ENCODE peak calls at places on chromosomes 2 and 18, in eight cellular contexts. I, U, V, M, C, X, F and S are unnamed samples.

GRCh38 chr2:8249191-8249590 is 432.7 kb upstream of the ID2 start:
- DNase-seq in X (no peak), F (no peak), U (no peak), V (no peak), C (no peak), I (no peak), M (no peak), S (no peak)

GRCh38 chr18:32383040-32383819 is 87.5 kb downstream of the GAREM1 start:
- DNase-seq in X (peak), V (peak), C (no peak), M (peak), I (peak), F (no peak), U (peak), S (no peak)

GRCh38 chr2:216606551-216607527 is 26.4 kb upstream of the IGFBP2 start:
- DNase-seq in U (no peak), M (no peak), X (no peak), F (no peak), V (no peak), I (no peak), C (peak), S (no peak)

GRCh38 chr2:206160124-206160806 is 570 bp downstream of the EEF1B2 start:
- DNase-seq in C (no peak), M (peak), V (no peak), F (no peak), X (peak), I (no peak), U (peak), S (peak)

GRCh38 chr2:111707700-111708099 is 176.3 kb downstream of the ANAPC1 start:
- DNase-seq in F (no peak), U (no peak), C (no peak), V (no peak), I (no peak), X (no peak), M (no peak), S (no peak)

GRCh38 chr2:140567734-140568133 is 1563.1 kb downstream of the LRP1B start:
- DNase-seq in X (peak), I (no peak), M (peak), C (no peak), V (no peak), U (no peak), F (no peak), S (no peak)

GRCh38 chr18:58977801-58978200 is 113.1 kb downstream of the ZNF532 start:
- DNase-seq in M (no peak), C (no peak), F (no peak), I (no peak), X (no peak), V (no peak), U (no peak), S (no peak)

GRCh38 chr2:181984060-181984459 is 1.6 kb upstream of the PPP1R1C start:
- DNase-seq in V (no peak), I (no peak), U (no peak), F (no peak), X (no peak), M (no peak), C (no peak), S (no peak)

GRCh38 chr2:21754164-21754788 is 630.5 kb downstream of the TDRD15 start:
- DNase-seq in I (no peak), V (no peak), M (no peak), U (peak), X (no peak), C (no peak), F (no peak), S (no peak)

GRCh38 chr18:27771571-27771970 is 405.4 kb downstream of the CDH2 start:
- DNase-seq in V (no peak), M (no peak), C (no peak), X (no peak), U (no peak), I (no peak), F (no peak), S (no peak)

GRCh38 chr2:176104338-176105077 is 2.6 kb upstream of the HOXD11 start:
- DNase-seq in U (no peak), I (peak), X (no peak), C (no peak), V (no peak), F (no peak), M (no peak), S (no peak)

GRCh38 chr2:133740500-133740899 is 172.2 kb upstream of the NCKAP5 start:
- DNase-seq in V (no peak), M (no peak), X (no peak), U (no peak), F (no peak), I (no peak), C (no peak), S (no peak)

GRCh38 chr2:239722760-239723448 is 302.2 kb downstream of the NDUFA10 start:
- DNase-seq in C (no peak), F (no peak), X (no peak), I (no peak), M (no peak), V (no peak), U (no peak), S (no peak)

GRCh38 chr2:231932985-231933915 is 7.1 kb upstream of the NPPC start:
- DNase-seq in V (no peak), M (no peak), X (peak), C (no peak), F (no peak), I (no peak), U (no peak), S (no peak)

GRCh38 chr18:9366126-9366714 is 31.6 kb downstream of the TWSG1 start:
- DNase-seq in I (peak), F (peak), V (no peak), M (peak), C (peak), X (peak), U (peak), S (no peak)

GRCh38 chr2:172480301-172481218 is 53.2 kb downstream of the ITGA6 start:
- DNase-seq in X (no peak), V (no peak), M (peak), I (no peak), F (peak), U (peak), C (no peak), S (no peak)
- TF ChIP-seq CTCF in X (no peak), V (no peak), M (no peak), I (no peak), F (no peak), U (no peak), C (no peak), S (no peak)

GRCh38 chr2:223012291-223012690 is 39.7 kb upstream of the KCNE4 start:
- DNase-seq in I (no peak), X (no peak), M (no peak), V (no peak), U (no peak), C (no peak), F (no peak), S (no peak)

GRCh38 chr2:223008162-223008561 is 43.8 kb upstream of the KCNE4 start:
- DNase-seq in V (no peak), X (no peak), U (no peak), F (no peak), C (no peak), M (peak), I (no peak), S (no peak)

GRCh38 chr2:223008936-223009335 is 43.1 kb upstream of the KCNE4 start:
- DNase-seq in F (no peak), M (no peak), C (no peak), V (no peak), X (no peak), U (no peak), I (no peak), S (no peak)

GRCh38 chr2:223007531-223007930 is 44.5 kb upstream of the KCNE4 start:
- DNase-seq in M (peak), X (peak), V (no peak), I (no peak), U (no peak), F (no peak), C (no peak), S (no peak)

DNA sequence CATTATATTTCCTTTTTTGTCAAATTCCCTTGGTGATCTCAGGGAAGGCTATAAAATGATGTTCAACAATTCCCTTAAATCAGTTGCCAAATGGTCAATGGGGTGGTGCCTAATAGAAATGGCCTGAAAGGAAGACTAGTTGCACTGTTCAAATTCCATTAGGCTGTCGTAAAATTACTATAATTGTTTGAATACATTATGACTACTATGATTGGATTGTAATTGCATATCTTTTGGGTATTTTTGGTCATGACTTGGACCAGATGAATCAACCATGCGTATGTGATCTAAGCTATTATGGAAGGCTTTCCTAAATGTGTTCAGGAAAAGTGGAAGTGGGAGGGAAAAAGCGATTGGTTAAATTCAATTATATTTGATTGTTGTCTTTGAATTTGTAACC is 41.3 kb upstream of the KCNE4 start:
- DNase-seq in U (no peak), I (no peak), M (peak), F (no peak), V (no peak), X (peak), C (no peak), S (no peak)
- TF ChIP-seq CTCF in U (no peak), I (no peak), M (no peak), F (no peak), V (no peak), X (no peak), C (no peak), S (no peak)

DNA sequence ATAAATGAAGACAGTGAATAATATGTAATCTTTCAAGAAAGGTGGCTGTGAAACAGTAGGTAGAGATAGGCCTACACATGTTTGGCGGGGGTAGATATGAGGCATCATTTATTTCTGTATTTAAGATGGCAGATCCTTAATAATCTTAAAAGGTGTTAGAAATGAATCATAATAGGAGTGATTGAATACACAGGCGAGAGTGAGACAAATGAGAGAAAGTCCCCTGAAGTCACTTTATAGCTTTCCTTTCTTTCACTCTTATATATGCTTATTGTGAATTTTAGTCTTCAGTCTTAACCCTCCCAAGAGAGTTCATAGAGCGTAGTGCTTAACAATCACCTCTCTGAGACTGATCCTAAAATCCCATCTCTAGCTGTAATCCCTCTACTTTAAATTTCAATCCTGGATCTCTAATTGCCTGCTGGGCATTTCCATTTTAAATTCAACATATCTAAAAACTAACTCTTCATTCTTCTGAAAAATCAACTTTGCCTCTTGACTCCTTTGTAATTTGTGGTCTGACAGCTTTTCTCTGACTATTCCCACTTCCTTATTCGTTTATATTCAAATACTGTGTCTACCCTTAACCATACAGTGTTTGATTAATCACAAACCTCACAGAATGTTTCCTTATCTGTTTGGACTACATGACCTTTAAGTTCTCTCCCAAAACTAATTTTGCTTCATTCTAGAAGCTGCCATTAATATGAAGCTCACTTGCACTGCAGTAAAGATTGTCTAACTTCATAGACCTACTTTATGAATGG is 463.7 kb upstream of the FSIP2 start:
- DNase-seq in C (no peak), I (no peak), V (no peak), M (no peak), U (no peak), F (no peak), X (no peak), S (no peak)
- TF ChIP-seq CTCF in C (no peak), I (no peak), V (no peak), M (no peak), U (no peak), F (no peak), X (no peak), S (no peak)

GRCh38 chr2:72214429-72215143 is 66.9 kb upstream of the CYP26B1 start:
- DNase-seq in M (peak), C (no peak), I (no peak), V (no peak), X (peak), U (peak), F (no peak), S (no peak)

GRCh38 chr2:72222829-72223564 is 75.3 kb upstream of the CYP26B1 start:
- DNase-seq in U (no peak), X (no peak), I (peak), M (peak), V (no peak), C (no peak), F (no peak), S (no peak)

DNA sequence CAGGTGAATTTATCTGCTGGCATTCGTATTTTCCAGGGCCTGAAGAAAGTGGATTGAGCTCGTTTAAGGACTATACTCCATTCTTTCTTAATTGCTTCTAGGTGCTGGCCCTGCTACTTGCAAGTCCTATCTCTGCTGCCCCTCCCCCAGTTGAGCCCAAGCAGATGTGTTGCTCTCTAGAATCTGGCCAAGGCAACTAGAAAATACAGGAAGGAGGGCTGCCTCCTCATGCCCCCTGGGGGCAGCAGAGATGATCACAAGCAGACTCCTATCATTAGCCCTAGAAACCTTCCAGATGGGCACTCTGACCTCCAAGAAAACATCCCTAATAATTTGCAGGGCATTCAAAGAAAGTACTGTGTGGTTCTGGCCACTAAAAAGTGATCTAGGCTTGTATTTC is 72.5 kb upstream of the CYP26B1 start:
- DNase-seq in M (no peak), X (no peak), F (peak), V (no peak), U (no peak), C (peak), I (no peak), S (no peak)
- TF ChIP-seq CTCF in M (peak), X (peak), F (peak), V (no peak), U (no peak), C (peak), I (peak), S (peak)

DNA sequence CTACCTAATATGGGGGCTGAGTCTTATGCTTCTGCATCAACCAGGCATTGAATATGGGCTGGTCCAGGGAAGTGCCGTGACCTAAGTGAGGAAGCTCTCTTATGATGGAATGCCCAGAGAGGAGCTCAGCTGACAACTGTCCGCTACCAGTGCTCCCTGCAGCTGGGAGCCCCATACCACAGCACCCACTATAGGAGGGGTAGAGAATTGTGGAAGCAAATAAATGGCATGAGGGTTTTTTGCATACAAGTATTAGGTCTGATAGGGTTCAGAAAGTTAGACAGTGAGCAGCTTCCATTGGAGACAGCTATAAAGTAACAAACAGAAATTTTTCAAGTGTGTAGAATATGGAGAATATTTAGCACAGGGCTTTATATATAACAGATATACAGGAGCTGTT is 4.6 kb downstream of the TIMM21 start:
- DNase-seq in F (no peak), X (no peak), I (no peak), U (no peak), C (no peak), M (no peak), V (no peak), S (no peak)
- TF ChIP-seq CTCF in F (peak), X (peak), I (peak), U (no peak), C (peak), M (no peak), V (peak), S (no peak)

DNA sequence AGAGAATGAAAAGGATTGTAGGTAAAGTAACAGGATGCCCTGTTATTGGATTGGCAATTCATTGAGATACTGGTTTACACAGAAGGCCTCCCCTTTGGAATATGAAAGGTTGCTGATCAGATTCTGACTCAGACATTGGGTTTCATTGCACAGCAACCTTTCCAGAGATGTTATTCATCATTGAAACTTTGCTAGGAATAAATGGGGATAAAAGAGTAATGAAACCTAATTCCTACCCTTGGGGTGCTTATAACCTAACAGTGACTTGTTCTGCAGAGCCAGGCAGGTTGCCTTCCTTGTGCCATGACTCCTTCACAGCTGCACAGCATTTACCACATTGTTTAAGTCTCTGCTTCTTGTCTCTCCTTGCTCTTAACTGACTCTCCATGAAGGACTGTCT is 5.0 kb downstream of the NAB1 start:
- DNase-seq in F (no peak), I (no peak), M (no peak), X (peak), V (no peak), U (no peak), C (no peak), S (no peak)
- TF ChIP-seq CTCF in F (no peak), I (no peak), M (no peak), X (no peak), V (no peak), U (no peak), C (no peak), S (no peak)

GRCh38 chr18:7926526-7926925 is 359.4 kb downstream of the PTPRM start:
- DNase-seq in X (peak), U (peak), V (no peak), C (peak), M (no peak), I (no peak), F (no peak), S (no peak)
- TF ChIP-seq CTCF in X (peak), U (no peak), V (no peak), C (peak), M (peak), I (peak), F (peak), S (no peak)

DNA sequence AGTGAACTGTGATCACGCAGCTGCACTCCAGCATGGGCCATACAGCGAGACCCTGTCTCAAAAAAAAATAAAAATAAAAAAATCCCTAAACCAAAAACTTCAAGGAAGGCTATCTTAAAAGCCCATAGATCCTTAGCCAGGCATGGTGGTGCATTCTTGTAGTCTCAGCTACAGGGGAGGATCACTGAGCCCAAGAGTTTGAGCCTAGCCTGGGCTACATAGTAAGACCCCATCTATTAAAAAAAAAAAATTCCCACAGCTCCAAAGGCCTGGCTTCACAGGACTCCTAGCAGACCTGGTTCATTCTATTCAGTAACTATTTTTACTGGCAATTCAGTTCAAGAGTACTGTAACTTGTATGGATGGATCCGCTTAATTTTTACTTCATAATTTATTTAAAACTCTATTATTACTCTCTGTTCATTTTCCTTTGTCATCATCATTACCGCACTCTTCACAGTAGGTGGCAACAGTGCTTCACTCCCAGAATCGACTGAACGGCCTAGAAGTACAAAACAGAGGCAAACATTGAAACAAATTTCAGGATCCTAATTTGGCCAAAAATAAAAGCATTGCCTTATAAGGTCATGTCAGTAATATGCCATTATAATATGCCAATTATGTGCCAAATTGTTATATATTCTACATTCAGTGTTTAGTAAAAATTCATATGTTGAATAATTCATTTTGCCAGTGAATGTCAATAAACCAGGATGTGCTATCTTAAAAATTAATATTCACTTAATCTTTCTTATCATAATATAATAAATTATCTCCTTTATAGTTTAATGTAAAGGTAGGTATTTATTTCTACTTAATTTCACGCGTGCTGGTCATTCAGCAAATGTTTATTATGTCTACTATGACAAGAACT is 14.3 kb upstream of the STAM2 start:
- DNase-seq in M (peak), X (peak), V (peak), F (peak), I (peak), C (peak), U (peak), S (peak)
- TF ChIP-seq CTCF in M (peak), X (peak), V (peak), F (peak), I (peak), C (no peak), U (peak), S (peak)

GRCh38 chr2:126946323-126947089 is 47.8 kb downstream of the TEX51 start:
- DNase-seq in M (no peak), V (no peak), U (no peak), X (no peak), C (no peak), F (no peak), I (peak), S (no peak)
- TF ChIP-seq CTCF in M (no peak), V (no peak), U (no peak), X (no peak), C (no peak), F (no peak), I (no peak), S (no peak)

DNA sequence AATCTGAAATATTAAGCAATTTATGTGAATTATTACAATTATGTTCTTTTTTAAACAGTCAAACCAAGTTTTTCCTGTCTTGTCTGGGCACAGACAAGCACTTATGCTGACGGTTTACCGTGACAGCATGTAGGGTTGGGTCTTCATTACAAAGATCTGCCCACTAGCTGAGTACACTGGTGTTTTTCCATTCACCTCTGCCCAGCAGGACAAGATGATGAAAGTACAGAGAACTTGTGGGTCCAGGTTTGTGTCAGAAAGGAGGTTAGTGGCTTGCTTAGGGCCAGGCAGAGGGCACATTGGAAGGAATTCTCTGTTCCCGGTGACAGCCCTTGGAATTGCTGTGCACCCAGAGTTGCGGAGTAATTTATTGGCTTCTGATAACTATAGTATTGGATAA is 14.0 kb downstream of the NABP1 start:
- DNase-seq in I (no peak), M (no peak), U (no peak), C (no peak), X (no peak), F (no peak), V (no peak), S (no peak)
- TF ChIP-seq CTCF in I (no peak), M (no peak), U (no peak), C (no peak), X (no peak), F (no peak), V (no peak), S (no peak)